ENCODE peak calls at places on chromosomes 11 and 22, in five cellular contexts. One of them, this sample, is unnamed. For H3K4me1, the result is how much of the 10 kb centered on the place peaks cover.

GRCh38 chr11:86041975-86042378 is 26.9 kb downstream of the PICALM start:
- DNase-seq in spleen: no peak
- DNase-seq in heart right ventricle: no peak
- DNase-seq in NT2/D1: peak
- DNase-seq in PC-3: peak
- DNase-seq in this sample: peak

GRCh38 chr11:35709386-35709785 is 46.8 kb downstream of the TRIM44 start:
- DNase-seq in spleen: no peak
- DNase-seq in heart right ventricle: no peak
- DNase-seq in NT2/D1: no peak
- DNase-seq in PC-3: no peak
- DNase-seq in this sample: no peak

GRCh38 chr22:22753526-22754267 is 109.3 kb downstream of the GGTLC2 start:
- DNase-seq in spleen: peak
- DNase-seq in heart right ventricle: peak
- DNase-seq in NT2/D1: no peak
- DNase-seq in PC-3: peak
- DNase-seq in this sample: peak

GRCh38 chr11:8720868-8721739 is 38.5 kb downstream of the RPL27A start:
- DNase-seq in spleen: no peak
- DNase-seq in heart right ventricle: no peak
- DNase-seq in NT2/D1: no peak
- DNase-seq in PC-3: peak
- DNase-seq in this sample: peak

GRCh38 chr11:95330332-95330731 is 99.3 kb upstream of the SESN3 start:
- DNase-seq in spleen: no peak
- DNase-seq in heart right ventricle: no peak
- DNase-seq in NT2/D1: no peak
- DNase-seq in PC-3: no peak
- DNase-seq in this sample: no peak

GRCh38 chr11:12526789-12527188 is 147.4 kb upstream of the TEAD1 start:
- DNase-seq in spleen: no peak
- DNase-seq in heart right ventricle: no peak
- DNase-seq in NT2/D1: no peak
- DNase-seq in PC-3: peak
- DNase-seq in this sample: no peak

GRCh38 chr11:12251651-12252560 is 125.5 kb upstream of the PARVA start:
- DNase-seq in spleen: no peak
- DNase-seq in heart right ventricle: no peak
- DNase-seq in NT2/D1: no peak
- DNase-seq in PC-3: no peak
- DNase-seq in this sample: no peak

GRCh38 chr11:61061081-61061826 is 41.0 kb upstream of the CD5 start:
- DNase-seq in spleen: no peak
- DNase-seq in heart right ventricle: no peak
- DNase-seq in NT2/D1: no peak
- DNase-seq in PC-3: peak
- DNase-seq in this sample: peak

GRCh38 chr11:12086271-12087074 is 23.9 kb upstream of the MICAL2 start:
- DNase-seq in spleen: no peak
- DNase-seq in heart right ventricle: peak
- DNase-seq in NT2/D1: no peak
- DNase-seq in PC-3: peak
- DNase-seq in this sample: peak

GRCh38 chr22:45526263-45526662 is 23.6 kb downstream of the FBLN1 start:
- DNase-seq in spleen: no peak
- DNase-seq in heart right ventricle: no peak
- DNase-seq in NT2/D1: no peak
- DNase-seq in PC-3: no peak
- DNase-seq in this sample: no peak

GRCh38 chr11:61966673-61967176 is 709 bp downstream of the FTH1 start:
- DNase-seq in spleen: peak
- DNase-seq in heart right ventricle: no peak
- DNase-seq in NT2/D1: no peak
- DNase-seq in PC-3: peak
- DNase-seq in this sample: peak

GRCh38 chr11:102230911-102231310 is 86.4 kb upstream of the BIRC3 start:
- DNase-seq in spleen: no peak
- DNase-seq in heart right ventricle: no peak
- DNase-seq in NT2/D1: no peak
- DNase-seq in PC-3: no peak
- DNase-seq in this sample: peak

GRCh38 chr11:15208570-15209222 is 94.0 kb downstream of the INSC start:
- DNase-seq in spleen: peak
- DNase-seq in heart right ventricle: peak
- DNase-seq in NT2/D1: peak
- DNase-seq in PC-3: peak
- DNase-seq in this sample: peak

GRCh38 chr11:85299247-85299646 is 327.9 kb downstream of the DLG2 start:
- DNase-seq in spleen: no peak
- DNase-seq in heart right ventricle: no peak
- DNase-seq in NT2/D1: no peak
- DNase-seq in PC-3: peak
- DNase-seq in this sample: no peak

GRCh38 chr11:118265954-118266353 is 1.9 kb upstream of the MPZL2 start:
- DNase-seq in spleen: no peak
- DNase-seq in heart right ventricle: peak
- DNase-seq in NT2/D1: no peak
- DNase-seq in PC-3: peak
- DNase-seq in this sample: no peak

GRCh38 chr11:130915556-130916237 is 582 bp downstream of the SNX19 start:
- DNase-seq in spleen: peak
- DNase-seq in heart right ventricle: no peak
- DNase-seq in NT2/D1: no peak
- DNase-seq in PC-3: no peak
- DNase-seq in this sample: peak

GRCh38 chr22:46732513-46732912 is 5.5 kb downstream of the CERK start:
- DNase-seq in spleen: no peak
- DNase-seq in heart right ventricle: no peak
- DNase-seq in NT2/D1: no peak
- DNase-seq in PC-3: no peak
- DNase-seq in this sample: no peak

GRCh38 chr11:79101736-79102135 is 339.1 kb downstream of the TENM4 start:
- DNase-seq in spleen: no peak
- DNase-seq in heart right ventricle: no peak
- DNase-seq in NT2/D1: no peak
- DNase-seq in PC-3: no peak
- DNase-seq in this sample: no peak

GRCh38 chr11:65424200-65425104 is 1.9 kb downstream of the NEAT1 start:
- DNase-seq in spleen: peak
- DNase-seq in heart right ventricle: peak
- DNase-seq in NT2/D1: no peak
- DNase-seq in PC-3: peak
- DNase-seq in this sample: no peak

GRCh38 chr11:127217941-127218615 is 217.5 kb upstream of the KIRREL3 start:
- DNase-seq in spleen: no peak
- DNase-seq in heart right ventricle: no peak
- DNase-seq in NT2/D1: no peak
- DNase-seq in PC-3: no peak
- DNase-seq in this sample: no peak

GRCh38 chr11:26551186-26551801 is 20.8 kb downstream of the MUC15 start:
- DNase-seq in spleen: no peak
- DNase-seq in heart right ventricle: no peak
- DNase-seq in NT2/D1: no peak
- DNase-seq in PC-3: peak
- DNase-seq in this sample: peak

GRCh38 chr11:17423533-17424310 is 35.3 kb upstream of the KCNJ11 start:
- DNase-seq in spleen: peak
- DNase-seq in heart right ventricle: no peak
- DNase-seq in NT2/D1: no peak
- DNase-seq in PC-3: no peak
- DNase-seq in this sample: peak
- H3K4me1 ChIP-seq in spleen: under half
- H3K4me1 ChIP-seq in heart right ventricle: under half
- H3K4me1 ChIP-seq in NT2/D1: under half
- H3K4me1 ChIP-seq in PC-3: under half
- H3K4me1 ChIP-seq in this sample: under half

GRCh38 chr11:128506999-128507591 is 80.3 kb downstream of the ETS1 start:
- DNase-seq in spleen: no peak
- DNase-seq in heart right ventricle: peak
- DNase-seq in NT2/D1: no peak
- DNase-seq in PC-3: peak
- DNase-seq in this sample: no peak
- H3K4me1 ChIP-seq in spleen: half or more
- H3K4me1 ChIP-seq in heart right ventricle: half or more
- H3K4me1 ChIP-seq in NT2/D1: under half
- H3K4me1 ChIP-seq in PC-3: half or more
- H3K4me1 ChIP-seq in this sample: under half

GRCh38 chr22:19877626-19878339 is 23.1 kb upstream of the GNB1L start:
- DNase-seq in spleen: peak
- DNase-seq in heart right ventricle: no peak
- DNase-seq in NT2/D1: no peak
- DNase-seq in PC-3: no peak
- DNase-seq in this sample: no peak
- H3K4me1 ChIP-seq in spleen: under half
- H3K4me1 ChIP-seq in heart right ventricle: under half
- H3K4me1 ChIP-seq in NT2/D1: under half
- H3K4me1 ChIP-seq in PC-3: under half
- H3K4me1 ChIP-seq in this sample: under half

GRCh38 chr11:2693271-2693833 is 6.4 kb downstream of the KCNQ1OT1 start:
- DNase-seq in spleen: peak
- DNase-seq in heart right ventricle: no peak
- DNase-seq in NT2/D1: peak
- DNase-seq in PC-3: no peak
- DNase-seq in this sample: no peak

GRCh38 chr11:2693851-2694261 is 5.9 kb downstream of the KCNQ1OT1 start:
- DNase-seq in spleen: peak
- DNase-seq in heart right ventricle: no peak
- DNase-seq in NT2/D1: peak
- DNase-seq in PC-3: peak
- DNase-seq in this sample: no peak

GRCh38 chr11:2690596-2691354 is 9.0 kb downstream of the KCNQ1OT1 start:
- DNase-seq in spleen: peak
- DNase-seq in heart right ventricle: no peak
- DNase-seq in NT2/D1: peak
- DNase-seq in PC-3: no peak
- DNase-seq in this sample: peak

GRCh38 chr11:2691355-2691761 is 8.4 kb downstream of the KCNQ1OT1 start:
- DNase-seq in spleen: no peak
- DNase-seq in heart right ventricle: no peak
- DNase-seq in NT2/D1: no peak
- DNase-seq in PC-3: no peak
- DNase-seq in this sample: no peak

GRCh38 chr11:2691991-2692841 is 7.6 kb downstream of the KCNQ1OT1 start:
- DNase-seq in spleen: peak
- DNase-seq in heart right ventricle: no peak
- DNase-seq in NT2/D1: no peak
- DNase-seq in PC-3: peak
- DNase-seq in this sample: peak
- H3K4me1 ChIP-seq in spleen: half or more
- H3K4me1 ChIP-seq in heart right ventricle: half or more
- H3K4me1 ChIP-seq in NT2/D1: half or more
- H3K4me1 ChIP-seq in PC-3: under half
- H3K4me1 ChIP-seq in this sample: under half

This sample was measured in trophoblast cell.